ENCODE peak calls at places on chromosomes 5 and 9, in seven cellular contexts. One of them, this sample, is unnamed.

GRCh38 chr5:43049216-43049615 is 9.1 kb upstream of the ANXA2R start:
- DNase-seq in Calu3: no peak
- DNase-seq in stimulated activated CD8-positive, alpha-beta memory T cell treated with anti-CD3 and anti-CD28 coated beads, Interleukin-12 subunit alpha, Interleukin-12 subunit beta, amount 100 ng/mL, for 1 hour: no peak
- DNase-seq in substantia nigra: no peak
- DNase-seq in T-helper 2 cell: no peak
- DNase-seq in NCI-H2029: no peak
- DNase-seq in GM12865: no peak
- DNase-seq in this sample: no peak

GRCh38 chr5:44770936-44771717 is 37.6 kb upstream of the MRPS30 start:
- DNase-seq in Calu3: no peak
- DNase-seq in stimulated activated CD8-positive, alpha-beta memory T cell treated with anti-CD3 and anti-CD28 coated beads, Interleukin-12 subunit alpha, Interleukin-12 subunit beta, amount 100 ng/mL, for 1 hour: no peak
- DNase-seq in substantia nigra: no peak
- DNase-seq in T-helper 2 cell: no peak
- DNase-seq in NCI-H2029: no peak
- DNase-seq in GM12865: no peak
- DNase-seq in this sample: no peak

GRCh38 chr5:66717455-66718373 is 121.5 kb downstream of the MAST4 start:
- DNase-seq in Calu3: no peak
- DNase-seq in stimulated activated CD8-positive, alpha-beta memory T cell treated with anti-CD3 and anti-CD28 coated beads, Interleukin-12 subunit alpha, Interleukin-12 subunit beta, amount 100 ng/mL, for 1 hour: no peak
- DNase-seq in substantia nigra: no peak
- DNase-seq in T-helper 2 cell: no peak
- DNase-seq in NCI-H2029: no peak
- DNase-seq in GM12865: no peak
- DNase-seq in this sample: no peak

GRCh38 chr9:34986541-34987047 is 3.0 kb upstream of the DNAJB5 start:
- DNase-seq in Calu3: no peak
- DNase-seq in stimulated activated CD8-positive, alpha-beta memory T cell treated with anti-CD3 and anti-CD28 coated beads, Interleukin-12 subunit alpha, Interleukin-12 subunit beta, amount 100 ng/mL, for 1 hour: no peak
- DNase-seq in substantia nigra: peak
- DNase-seq in T-helper 2 cell: peak
- DNase-seq in NCI-H2029: peak
- DNase-seq in GM12865: peak
- DNase-seq in this sample: peak

GRCh38 chr5:2710910-2711309 is 40.6 kb downstream of the IRX2 start:
- DNase-seq in Calu3: no peak
- DNase-seq in stimulated activated CD8-positive, alpha-beta memory T cell treated with anti-CD3 and anti-CD28 coated beads, Interleukin-12 subunit alpha, Interleukin-12 subunit beta, amount 100 ng/mL, for 1 hour: no peak
- DNase-seq in substantia nigra: no peak
- DNase-seq in T-helper 2 cell: no peak
- DNase-seq in NCI-H2029: no peak
- DNase-seq in GM12865: no peak
- DNase-seq in this sample: no peak

GRCh38 chr5:71891856-71892255 is 172.8 kb downstream of the CARTPT start:
- DNase-seq in Calu3: peak
- DNase-seq in stimulated activated CD8-positive, alpha-beta memory T cell treated with anti-CD3 and anti-CD28 coated beads, Interleukin-12 subunit alpha, Interleukin-12 subunit beta, amount 100 ng/mL, for 1 hour: no peak
- DNase-seq in substantia nigra: no peak
- DNase-seq in T-helper 2 cell: no peak
- DNase-seq in NCI-H2029: no peak
- DNase-seq in GM12865: no peak
- DNase-seq in this sample: no peak

GRCh38 chr5:88819332-88819999 is 63.5 kb downstream of the MEF2C start:
- DNase-seq in Calu3: no peak
- DNase-seq in stimulated activated CD8-positive, alpha-beta memory T cell treated with anti-CD3 and anti-CD28 coated beads, Interleukin-12 subunit alpha, Interleukin-12 subunit beta, amount 100 ng/mL, for 1 hour: no peak
- DNase-seq in substantia nigra: no peak
- DNase-seq in T-helper 2 cell: no peak
- DNase-seq in NCI-H2029: no peak
- DNase-seq in GM12865: peak
- DNase-seq in this sample: no peak

GRCh38 chr9:137645211-137645610 is 26.4 kb downstream of the EHMT1 start:
- DNase-seq in Calu3: no peak
- DNase-seq in stimulated activated CD8-positive, alpha-beta memory T cell treated with anti-CD3 and anti-CD28 coated beads, Interleukin-12 subunit alpha, Interleukin-12 subunit beta, amount 100 ng/mL, for 1 hour: no peak
- DNase-seq in substantia nigra: no peak
- DNase-seq in T-helper 2 cell: no peak
- DNase-seq in NCI-H2029: peak
- DNase-seq in GM12865: no peak
- DNase-seq in this sample: no peak

GRCh38 chr9:131228988-131229387 is 47.3 kb downstream of the FAM78A start:
- DNase-seq in Calu3: no peak
- DNase-seq in stimulated activated CD8-positive, alpha-beta memory T cell treated with anti-CD3 and anti-CD28 coated beads, Interleukin-12 subunit alpha, Interleukin-12 subunit beta, amount 100 ng/mL, for 1 hour: no peak
- DNase-seq in substantia nigra: no peak
- DNase-seq in T-helper 2 cell: no peak
- DNase-seq in NCI-H2029: no peak
- DNase-seq in GM12865: no peak
- DNase-seq in this sample: no peak

GRCh38 chr9:16257604-16258003 is 612.9 kb downstream of the BNC2 start:
- DNase-seq in Calu3: no peak
- DNase-seq in stimulated activated CD8-positive, alpha-beta memory T cell treated with anti-CD3 and anti-CD28 coated beads, Interleukin-12 subunit alpha, Interleukin-12 subunit beta, amount 100 ng/mL, for 1 hour: no peak
- DNase-seq in substantia nigra: no peak
- DNase-seq in T-helper 2 cell: no peak
- DNase-seq in NCI-H2029: no peak
- DNase-seq in GM12865: no peak
- DNase-seq in this sample: no peak

GRCh38 chr5:174724484-174725260 is at the start of gene MSX2:
- DNase-seq in Calu3: peak
- DNase-seq in stimulated activated CD8-positive, alpha-beta memory T cell treated with anti-CD3 and anti-CD28 coated beads, Interleukin-12 subunit alpha, Interleukin-12 subunit beta, amount 100 ng/mL, for 1 hour: no peak
- DNase-seq in substantia nigra: peak
- DNase-seq in T-helper 2 cell: no peak
- DNase-seq in NCI-H2029: no peak
- DNase-seq in GM12865: no peak
- DNase-seq in this sample: no peak

GRCh38 chr9:112020680-112021596 is 124.3 kb downstream of the UGCG start:
- DNase-seq in Calu3: no peak
- DNase-seq in stimulated activated CD8-positive, alpha-beta memory T cell treated with anti-CD3 and anti-CD28 coated beads, Interleukin-12 subunit alpha, Interleukin-12 subunit beta, amount 100 ng/mL, for 1 hour: no peak
- DNase-seq in substantia nigra: no peak
- DNase-seq in T-helper 2 cell: no peak
- DNase-seq in NCI-H2029: no peak
- DNase-seq in GM12865: peak
- DNase-seq in this sample: no peak

GRCh38 chr5:11045411-11045810 is 284.4 kb upstream of the DAP start:
- DNase-seq in Calu3: no peak
- DNase-seq in stimulated activated CD8-positive, alpha-beta memory T cell treated with anti-CD3 and anti-CD28 coated beads, Interleukin-12 subunit alpha, Interleukin-12 subunit beta, amount 100 ng/mL, for 1 hour: no peak
- DNase-seq in substantia nigra: no peak
- DNase-seq in T-helper 2 cell: no peak
- DNase-seq in NCI-H2029: no peak
- DNase-seq in GM12865: no peak
- DNase-seq in this sample: no peak

GRCh38 chr5:90483206-90483605 is 8.5 kb downstream of the POLR3G start:
- DNase-seq in Calu3: no peak
- DNase-seq in stimulated activated CD8-positive, alpha-beta memory T cell treated with anti-CD3 and anti-CD28 coated beads, Interleukin-12 subunit alpha, Interleukin-12 subunit beta, amount 100 ng/mL, for 1 hour: no peak
- DNase-seq in substantia nigra: no peak
- DNase-seq in T-helper 2 cell: no peak
- DNase-seq in NCI-H2029: no peak
- DNase-seq in GM12865: no peak
- DNase-seq in this sample: no peak

GRCh38 chr5:56478062-56478461 is 244.9 kb upstream of the ANKRD55 start:
- DNase-seq in Calu3: no peak
- DNase-seq in stimulated activated CD8-positive, alpha-beta memory T cell treated with anti-CD3 and anti-CD28 coated beads, Interleukin-12 subunit alpha, Interleukin-12 subunit beta, amount 100 ng/mL, for 1 hour: no peak
- DNase-seq in substantia nigra: no peak
- DNase-seq in T-helper 2 cell: no peak
- DNase-seq in NCI-H2029: no peak
- DNase-seq in GM12865: no peak
- DNase-seq in this sample: no peak

GRCh38 chr5:151724360-151724759 is 34.1 kb downstream of the ATOX1 start:
- DNase-seq in Calu3: no peak
- DNase-seq in stimulated activated CD8-positive, alpha-beta memory T cell treated with anti-CD3 and anti-CD28 coated beads, Interleukin-12 subunit alpha, Interleukin-12 subunit beta, amount 100 ng/mL, for 1 hour: no peak
- DNase-seq in substantia nigra: peak
- DNase-seq in T-helper 2 cell: no peak
- DNase-seq in NCI-H2029: no peak
- DNase-seq in GM12865: no peak
- DNase-seq in this sample: no peak

GRCh38 chr5:115857621-115858349 is 16.1 kb downstream of the AP3S1 start:
- DNase-seq in Calu3: no peak
- DNase-seq in stimulated activated CD8-positive, alpha-beta memory T cell treated with anti-CD3 and anti-CD28 coated beads, Interleukin-12 subunit alpha, Interleukin-12 subunit beta, amount 100 ng/mL, for 1 hour: no peak
- DNase-seq in substantia nigra: no peak
- DNase-seq in T-helper 2 cell: no peak
- DNase-seq in NCI-H2029: no peak
- DNase-seq in GM12865: no peak
- DNase-seq in this sample: no peak

GRCh38 chr5:5369051-5369450 is 53.4 kb upstream of the ICE1 start:
- DNase-seq in Calu3: no peak
- DNase-seq in stimulated activated CD8-positive, alpha-beta memory T cell treated with anti-CD3 and anti-CD28 coated beads, Interleukin-12 subunit alpha, Interleukin-12 subunit beta, amount 100 ng/mL, for 1 hour: no peak
- DNase-seq in substantia nigra: no peak
- DNase-seq in T-helper 2 cell: no peak
- DNase-seq in NCI-H2029: no peak
- DNase-seq in GM12865: no peak
- DNase-seq in this sample: no peak

GRCh38 chr5:122312670-122312988 is 592 bp downstream of the SNCAIP start:
- DNase-seq in Calu3: peak
- DNase-seq in stimulated activated CD8-positive, alpha-beta memory T cell treated with anti-CD3 and anti-CD28 coated beads, Interleukin-12 subunit alpha, Interleukin-12 subunit beta, amount 100 ng/mL, for 1 hour: no peak
- DNase-seq in substantia nigra: no peak
- DNase-seq in T-helper 2 cell: no peak
- DNase-seq in NCI-H2029: no peak
- DNase-seq in GM12865: no peak
- DNase-seq in this sample: no peak

GRCh38 chr9:14219865-14220655 is 93.9 kb downstream of the NFIB start:
- DNase-seq in Calu3: no peak
- DNase-seq in stimulated activated CD8-positive, alpha-beta memory T cell treated with anti-CD3 and anti-CD28 coated beads, Interleukin-12 subunit alpha, Interleukin-12 subunit beta, amount 100 ng/mL, for 1 hour: no peak
- DNase-seq in substantia nigra: no peak
- DNase-seq in T-helper 2 cell: no peak
- DNase-seq in NCI-H2029: no peak
- DNase-seq in GM12865: no peak
- DNase-seq in this sample: no peak

GRCh38 chr9:127805620-127806019 is 2.9 kb downstream of the FPGS start:
- DNase-seq in Calu3: peak
- DNase-seq in stimulated activated CD8-positive, alpha-beta memory T cell treated with anti-CD3 and anti-CD28 coated beads, Interleukin-12 subunit alpha, Interleukin-12 subunit beta, amount 100 ng/mL, for 1 hour: no peak
- DNase-seq in substantia nigra: no peak
- DNase-seq in T-helper 2 cell: peak
- DNase-seq in NCI-H2029: no peak
- DNase-seq in GM12865: peak
- DNase-seq in this sample: no peak

This sample was measured in T-helper 17 cell.